ENCODE peak calls at places on chromosomes 7 and 10, in eight cellular contexts. One of them, this sample, is unnamed.

GRCh38 chr7:151386301-151387160 is 23.3 kb downstream of the WDR86 start:
- DNase-seq in H7: no peak
- DNase-seq in fibroblast of lung: no peak
- DNase-seq in activated T-cell treated with anti-CD3 and anti-CD28 coated beads for 48 hours: no peak
- DNase-seq in left cardiac atrium: no peak
- DNase-seq in DMS 273 treated with DMSO at 0.1 percent for 48 hours: no peak
- DNase-seq in CD4-positive, alpha-beta memory T cell: no peak
- DNase-seq in activated naive CD8-positive, alpha-beta T cell treated with anti-CD3 and anti-CD28 coated beads, Interleukin-2, amount 50 U/mL, for 16 hours: no peak
- DNase-seq in this sample: no peak

GRCh38 chr10:101774589-101775272 is 1.2 kb downstream of the FGF8 start:
- DNase-seq in activated T-cell treated with anti-CD3 and anti-CD28 coated beads for 48 hours: no peak
- DNase-seq in left cardiac atrium: no peak
- DNase-seq in DMS 273 treated with DMSO at 0.1 percent for 48 hours: no peak
- DNase-seq in H7: peak; percentile 83
- DNase-seq in fibroblast of lung: no peak
- DNase-seq in activated naive CD8-positive, alpha-beta T cell treated with anti-CD3 and anti-CD28 coated beads, Interleukin-2, amount 50 U/mL, for 16 hours: no peak
- DNase-seq in CD4-positive, alpha-beta memory T cell: no peak
- DNase-seq in this sample: no peak

GRCh38 chr7:36285276-36285675 is 104.4 kb upstream of the ANLN start:
- DNase-seq in activated T-cell treated with anti-CD3 and anti-CD28 coated beads for 48 hours: no peak
- DNase-seq in H7: no peak
- DNase-seq in DMS 273 treated with DMSO at 0.1 percent for 48 hours: no peak
- DNase-seq in left cardiac atrium: no peak
- DNase-seq in activated naive CD8-positive, alpha-beta T cell treated with anti-CD3 and anti-CD28 coated beads, Interleukin-2, amount 50 U/mL, for 16 hours: no peak
- DNase-seq in CD4-positive, alpha-beta memory T cell: no peak
- DNase-seq in fibroblast of lung: no peak
- DNase-seq in this sample: no peak

GRCh38 chr7:97078023-97078988 is 39.2 kb upstream of the SDHAF3 start:
- DNase-seq in activated naive CD8-positive, alpha-beta T cell treated with anti-CD3 and anti-CD28 coated beads, Interleukin-2, amount 50 U/mL, for 16 hours: no peak
- DNase-seq in activated T-cell treated with anti-CD3 and anti-CD28 coated beads for 48 hours: no peak
- DNase-seq in H7: no peak
- DNase-seq in DMS 273 treated with DMSO at 0.1 percent for 48 hours: no peak
- DNase-seq in CD4-positive, alpha-beta memory T cell: no peak
- DNase-seq in left cardiac atrium: no peak
- DNase-seq in fibroblast of lung: no peak
- DNase-seq in this sample: no peak

GRCh38 chr7:70435634-70436033 is 696.3 kb upstream of the GALNT17 start:
- DNase-seq in CD4-positive, alpha-beta memory T cell: no peak
- DNase-seq in activated T-cell treated with anti-CD3 and anti-CD28 coated beads for 48 hours: no peak
- DNase-seq in left cardiac atrium: no peak
- DNase-seq in H7: no peak
- DNase-seq in DMS 273 treated with DMSO at 0.1 percent for 48 hours: no peak
- DNase-seq in activated naive CD8-positive, alpha-beta T cell treated with anti-CD3 and anti-CD28 coated beads, Interleukin-2, amount 50 U/mL, for 16 hours: no peak
- DNase-seq in fibroblast of lung: no peak
- DNase-seq in this sample: no peak

GRCh38 chr7:136308230-136308629 is 331.1 kb upstream of the MTPN start:
- DNase-seq in activated T-cell treated with anti-CD3 and anti-CD28 coated beads for 48 hours: no peak
- DNase-seq in CD4-positive, alpha-beta memory T cell: no peak
- DNase-seq in activated naive CD8-positive, alpha-beta T cell treated with anti-CD3 and anti-CD28 coated beads, Interleukin-2, amount 50 U/mL, for 16 hours: no peak
- DNase-seq in left cardiac atrium: no peak
- DNase-seq in DMS 273 treated with DMSO at 0.1 percent for 48 hours: no peak
- DNase-seq in fibroblast of lung: no peak
- DNase-seq in H7: no peak
- DNase-seq in this sample: no peak

GRCh38 chr10:48484911-48485310 is 120.0 kb downstream of the ARHGAP22 start:
- DNase-seq in activated naive CD8-positive, alpha-beta T cell treated with anti-CD3 and anti-CD28 coated beads, Interleukin-2, amount 50 U/mL, for 16 hours: no peak
- DNase-seq in activated T-cell treated with anti-CD3 and anti-CD28 coated beads for 48 hours: no peak
- DNase-seq in CD4-positive, alpha-beta memory T cell: no peak
- DNase-seq in DMS 273 treated with DMSO at 0.1 percent for 48 hours: no peak
- DNase-seq in fibroblast of lung: no peak
- DNase-seq in H7: no peak
- DNase-seq in left cardiac atrium: no peak
- DNase-seq in this sample: no peak

GRCh38 chr10:62625484-62625883 is 179.0 kb upstream of the ADO start:
- DNase-seq in CD4-positive, alpha-beta memory T cell: no peak
- DNase-seq in fibroblast of lung: no peak
- DNase-seq in activated T-cell treated with anti-CD3 and anti-CD28 coated beads for 48 hours: no peak
- DNase-seq in H7: no peak
- DNase-seq in DMS 273 treated with DMSO at 0.1 percent for 48 hours: no peak
- DNase-seq in left cardiac atrium: no peak
- DNase-seq in activated naive CD8-positive, alpha-beta T cell treated with anti-CD3 and anti-CD28 coated beads, Interleukin-2, amount 50 U/mL, for 16 hours: no peak
- DNase-seq in this sample: no peak

GRCh38 chr10:110273474-110273873 is 31.2 kb downstream of the SMNDC1 start:
- DNase-seq in activated T-cell treated with anti-CD3 and anti-CD28 coated beads for 48 hours: no peak
- DNase-seq in left cardiac atrium: peak; percentile 78
- DNase-seq in CD4-positive, alpha-beta memory T cell: peak; percentile 43
- DNase-seq in DMS 273 treated with DMSO at 0.1 percent for 48 hours: peak; percentile 9
- DNase-seq in activated naive CD8-positive, alpha-beta T cell treated with anti-CD3 and anti-CD28 coated beads, Interleukin-2, amount 50 U/mL, for 16 hours: no peak
- DNase-seq in fibroblast of lung: peak; percentile 73
- DNase-seq in H7: no peak
- DNase-seq in this sample: no peak

GRCh38 chr7:139848274-139848673 is 19.2 kb downstream of the TBXAS1 start:
- DNase-seq in CD4-positive, alpha-beta memory T cell: no peak
- DNase-seq in left cardiac atrium: no peak
- DNase-seq in DMS 273 treated with DMSO at 0.1 percent for 48 hours: no peak
- DNase-seq in H7: no peak
- DNase-seq in activated naive CD8-positive, alpha-beta T cell treated with anti-CD3 and anti-CD28 coated beads, Interleukin-2, amount 50 U/mL, for 16 hours: no peak
- DNase-seq in fibroblast of lung: no peak
- DNase-seq in activated T-cell treated with anti-CD3 and anti-CD28 coated beads for 48 hours: no peak
- DNase-seq in this sample: no peak

GRCh38 chr7:88480901-88481300 is 174.2 kb upstream of the STEAP4 start:
- DNase-seq in left cardiac atrium: peak; percentile 24
- DNase-seq in activated naive CD8-positive, alpha-beta T cell treated with anti-CD3 and anti-CD28 coated beads, Interleukin-2, amount 50 U/mL, for 16 hours: no peak
- DNase-seq in DMS 273 treated with DMSO at 0.1 percent for 48 hours: peak; percentile 94
- DNase-seq in H7: no peak
- DNase-seq in CD4-positive, alpha-beta memory T cell: no peak
- DNase-seq in activated T-cell treated with anti-CD3 and anti-CD28 coated beads for 48 hours: no peak
- DNase-seq in fibroblast of lung: peak; percentile 6
- DNase-seq in this sample: no peak

GRCh38 chr7:129765352-129765751 is 153.8 kb downstream of the NRF1 start:
- DNase-seq in DMS 273 treated with DMSO at 0.1 percent for 48 hours: no peak
- DNase-seq in fibroblast of lung: no peak
- DNase-seq in CD4-positive, alpha-beta memory T cell: no peak
- DNase-seq in left cardiac atrium: no peak
- DNase-seq in activated naive CD8-positive, alpha-beta T cell treated with anti-CD3 and anti-CD28 coated beads, Interleukin-2, amount 50 U/mL, for 16 hours: no peak
- DNase-seq in activated T-cell treated with anti-CD3 and anti-CD28 coated beads for 48 hours: no peak
- DNase-seq in H7: no peak
- DNase-seq in this sample: no peak

GRCh38 chr10:92538231-92538958 is 35.5 kb downstream of the IDE start:
- DNase-seq in H7: no peak
- DNase-seq in left cardiac atrium: no peak
- DNase-seq in activated T-cell treated with anti-CD3 and anti-CD28 coated beads for 48 hours: no peak
- DNase-seq in fibroblast of lung: no peak
- DNase-seq in CD4-positive, alpha-beta memory T cell: no peak
- DNase-seq in activated naive CD8-positive, alpha-beta T cell treated with anti-CD3 and anti-CD28 coated beads, Interleukin-2, amount 50 U/mL, for 16 hours: no peak
- DNase-seq in DMS 273 treated with DMSO at 0.1 percent for 48 hours: no peak
- DNase-seq in this sample: no peak

GRCh38 chr10:103762166-103762565 is 93.2 kb downstream of the SH3PXD2A start:
- DNase-seq in H7: no peak
- DNase-seq in left cardiac atrium: no peak
- DNase-seq in activated naive CD8-positive, alpha-beta T cell treated with anti-CD3 and anti-CD28 coated beads, Interleukin-2, amount 50 U/mL, for 16 hours: no peak
- DNase-seq in activated T-cell treated with anti-CD3 and anti-CD28 coated beads for 48 hours: no peak
- DNase-seq in fibroblast of lung: no peak
- DNase-seq in DMS 273 treated with DMSO at 0.1 percent for 48 hours: no peak
- DNase-seq in CD4-positive, alpha-beta memory T cell: no peak
- DNase-seq in this sample: no peak

GRCh38 chr7:132760873-132761272 is 184.6 kb upstream of the PLXNA4 start:
- DNase-seq in left cardiac atrium: no peak
- DNase-seq in activated naive CD8-positive, alpha-beta T cell treated with anti-CD3 and anti-CD28 coated beads, Interleukin-2, amount 50 U/mL, for 16 hours: no peak
- DNase-seq in H7: no peak
- DNase-seq in fibroblast of lung: no peak
- DNase-seq in CD4-positive, alpha-beta memory T cell: no peak
- DNase-seq in activated T-cell treated with anti-CD3 and anti-CD28 coated beads for 48 hours: no peak
- DNase-seq in DMS 273 treated with DMSO at 0.1 percent for 48 hours: no peak
- DNase-seq in this sample: no peak

GRCh38 chr10:28793482-28793881 is 116.2 kb downstream of the BAMBI start:
- DNase-seq in activated naive CD8-positive, alpha-beta T cell treated with anti-CD3 and anti-CD28 coated beads, Interleukin-2, amount 50 U/mL, for 16 hours: no peak
- DNase-seq in left cardiac atrium: no peak
- DNase-seq in activated T-cell treated with anti-CD3 and anti-CD28 coated beads for 48 hours: no peak
- DNase-seq in DMS 273 treated with DMSO at 0.1 percent for 48 hours: no peak
- DNase-seq in CD4-positive, alpha-beta memory T cell: no peak
- DNase-seq in fibroblast of lung: no peak
- DNase-seq in H7: no peak
- DNase-seq in this sample: no peak

GRCh38 chr7:11533229-11533820 is 298.7 kb downstream of the THSD7A start:
- DNase-seq in H7: no peak
- DNase-seq in activated T-cell treated with anti-CD3 and anti-CD28 coated beads for 48 hours: no peak
- DNase-seq in fibroblast of lung: no peak
- DNase-seq in DMS 273 treated with DMSO at 0.1 percent for 48 hours: no peak
- DNase-seq in CD4-positive, alpha-beta memory T cell: no peak
- DNase-seq in left cardiac atrium: no peak
- DNase-seq in activated naive CD8-positive, alpha-beta T cell treated with anti-CD3 and anti-CD28 coated beads, Interleukin-2, amount 50 U/mL, for 16 hours: no peak
- DNase-seq in this sample: no peak

GRCh38 chr7:72919256-72919775 is 5.6 kb upstream of the POM121 start:
- DNase-seq in activated naive CD8-positive, alpha-beta T cell treated with anti-CD3 and anti-CD28 coated beads, Interleukin-2, amount 50 U/mL, for 16 hours: no peak
- DNase-seq in DMS 273 treated with DMSO at 0.1 percent for 48 hours: no peak
- DNase-seq in CD4-positive, alpha-beta memory T cell: no peak
- DNase-seq in fibroblast of lung: no peak
- DNase-seq in activated T-cell treated with anti-CD3 and anti-CD28 coated beads for 48 hours: no peak
- DNase-seq in left cardiac atrium: no peak
- DNase-seq in H7: no peak
- DNase-seq in this sample: no peak

GRCh38 chr10:97721871-97722780 is 8.6 kb downstream of the MARVELD1 start:
- DNase-seq in CD4-positive, alpha-beta memory T cell: no peak
- DNase-seq in left cardiac atrium: no peak
- DNase-seq in DMS 273 treated with DMSO at 0.1 percent for 48 hours: no peak
- DNase-seq in fibroblast of lung: no peak
- DNase-seq in activated naive CD8-positive, alpha-beta T cell treated with anti-CD3 and anti-CD28 coated beads, Interleukin-2, amount 50 U/mL, for 16 hours: no peak
- DNase-seq in activated T-cell treated with anti-CD3 and anti-CD28 coated beads for 48 hours: no peak
- DNase-seq in H7: no peak
- DNase-seq in this sample: no peak

GRCh38 chr10:26368463-26368862 is 69.7 kb upstream of the APBB1IP start:
- DNase-seq in DMS 273 treated with DMSO at 0.1 percent for 48 hours: no peak
- DNase-seq in fibroblast of lung: no peak
- DNase-seq in activated naive CD8-positive, alpha-beta T cell treated with anti-CD3 and anti-CD28 coated beads, Interleukin-2, amount 50 U/mL, for 16 hours: no peak
- DNase-seq in activated T-cell treated with anti-CD3 and anti-CD28 coated beads for 48 hours: no peak
- DNase-seq in CD4-positive, alpha-beta memory T cell: no peak
- DNase-seq in H7: no peak
- DNase-seq in left cardiac atrium: no peak
- DNase-seq in this sample: no peak

GRCh38 chr7:2729043-2729892 is 41.3 kb downstream of the AMZ1 start:
- DNase-seq in fibroblast of lung: peak; percentile 43
- DNase-seq in left cardiac atrium: peak; percentile 52
- DNase-seq in DMS 273 treated with DMSO at 0.1 percent for 48 hours: no peak
- DNase-seq in activated naive CD8-positive, alpha-beta T cell treated with anti-CD3 and anti-CD28 coated beads, Interleukin-2, amount 50 U/mL, for 16 hours: no peak
- DNase-seq in H7: peak; percentile 46
- DNase-seq in CD4-positive, alpha-beta memory T cell: no peak
- DNase-seq in activated T-cell treated with anti-CD3 and anti-CD28 coated beads for 48 hours: no peak
- DNase-seq in this sample: no peak

This sample was measured in stimulated activated CD8-positive, alpha-beta memory T cell treated with anti-CD3 and anti-CD28 coated beads, Interleukin-4, amount 100 ng/mL, for 4 hours.